ENCODE peak calls at places on chromosome 11, in seven cellular contexts. A, V, X, E, G, H and B are unnamed samples.

GRCh38 chr11:8011981-8012444 is 24.9 kb downstream of the EIF3F start:
- DNase-seq in A (peak; percentile 88), V (peak; percentile 50), X (peak; percentile 97), E (no peak), G (no peak), H (no peak), B (no peak)

GRCh38 chr11:12174145-12175143 is 64.1 kb downstream of the MICAL2 start:
- DNase-seq in A (peak; percentile 39), V (no peak), X (peak; percentile 69), E (no peak), G (no peak), H (no peak), B (no peak)

GRCh38 chr11:70790671-70791300 is 392.5 kb downstream of the CTTN start:
- DNase-seq in A (no peak), V (no peak), X (no peak), E (no peak), G (no peak), H (no peak), B (no peak)

GRCh38 chr11:369336-370018 is at the start of gene B4GALNT4:
- DNase-seq in A (peak; percentile 41), V (no peak), X (peak; percentile 22), E (peak; percentile 99), G (no peak), H (no peak), B (no peak)

GRCh38 chr11:130206141-130206540 is 46.6 kb downstream of the ST14 start:
- DNase-seq in A (no peak), V (no peak), X (no peak), E (no peak), G (no peak), H (no peak), B (no peak)

GRCh38 chr11:64996710-64997380 is at the start of gene BATF2:
- DNase-seq in A (peak; percentile 83), V (peak; percentile 41), X (peak; percentile 66), E (peak; percentile 64), G (peak; percentile 57), H (peak; percentile 62), B (no peak)

GRCh38 chr11:72439455-72439854 is 5.1 kb upstream of the CLPB start:
- DNase-seq in A (peak; percentile 81), V (no peak), X (peak; percentile 79), E (no peak), G (no peak), H (no peak), B (no peak)

GRCh38 chr11:45654741-45655283 is 10.6 kb downstream of the CHST1 start:
- DNase-seq in A (no peak), V (no peak), X (no peak), E (no peak), G (no peak), H (no peak), B (no peak)

GRCh38 chr11:117700551-117700950 is 96.5 kb downstream of the DSCAML1 start:
- DNase-seq in A (no peak), V (no peak), X (no peak), E (no peak), G (no peak), H (no peak), B (no peak)

GRCh38 chr11:67056640-67057409 is at the start of gene RHOD:
- DNase-seq in A (peak; percentile 49), V (no peak), X (no peak), E (no peak), G (peak; percentile 64), H (no peak), B (peak; percentile 60)

GRCh38 chr11:15342163-15342562 is 227.4 kb downstream of the INSC start:
- DNase-seq in A (no peak), V (no peak), X (no peak), E (no peak), G (no peak), H (no peak), B (no peak)

GRCh38 chr11:61627831-61628753 is 47.2 kb upstream of the SYT7 start:
- DNase-seq in A (peak; percentile 82), V (peak; percentile 48), X (peak; percentile 87), E (peak; percentile 83), G (peak; percentile 78), H (peak; percentile 31), B (peak; percentile 54)

GRCh38 chr11:8531312-8531711 is 62.7 kb downstream of the STK33 start:
- DNase-seq in A (peak; percentile 2), V (no peak), X (no peak), E (peak; percentile 76), G (no peak), H (no peak), B (no peak)

GRCh38 chr11:134562941-134563471 is 151.0 kb upstream of the B3GAT1 start:
- DNase-seq in A (no peak), V (no peak), X (no peak), E (no peak), G (no peak), H (no peak), B (no peak)

GRCh38 chr11:76670475-76671235 is at the start of gene LRRC32:
- DNase-seq in A (peak; percentile 55), V (no peak), X (no peak), E (peak; percentile 87), G (peak; percentile 39), H (peak; percentile 83), B (no peak)

DNA sequence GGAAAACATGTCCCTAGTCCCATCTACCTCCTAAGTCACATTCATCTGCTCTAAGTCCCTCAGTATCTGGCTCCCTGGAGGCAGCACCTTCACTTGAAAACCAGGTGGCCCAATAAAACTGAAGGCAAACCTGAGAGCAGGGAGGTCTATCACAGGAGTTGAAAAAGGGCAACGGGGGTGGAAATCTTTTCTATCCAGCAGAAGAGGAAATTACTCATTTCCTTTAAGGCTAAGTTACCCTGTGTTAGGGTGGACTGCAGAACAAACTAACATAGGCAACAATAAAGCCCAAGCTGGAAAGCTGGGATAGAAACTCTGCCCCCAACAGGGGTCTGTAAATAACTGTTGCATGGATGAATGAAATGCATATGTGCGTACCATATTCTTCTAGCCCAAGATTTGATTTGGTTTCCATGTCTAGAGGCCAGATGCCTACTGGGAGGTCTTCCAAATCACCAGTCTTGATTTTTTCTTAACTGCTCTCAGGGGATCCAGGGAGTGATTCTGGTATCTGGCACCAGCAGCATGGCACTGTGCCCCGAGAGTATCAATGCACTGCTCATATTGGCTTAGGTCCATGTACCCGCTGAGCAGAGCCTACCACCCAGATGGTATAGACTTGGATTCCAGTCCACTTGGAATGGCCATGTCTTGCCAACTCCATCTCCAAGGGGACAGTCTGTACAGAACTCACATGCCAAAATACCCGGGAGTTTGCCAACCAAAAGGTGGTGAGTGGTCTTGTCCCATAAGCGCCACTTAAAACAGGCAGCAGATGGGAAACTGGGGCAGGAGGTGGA is 350.0 kb upstream of the NCAM1 start:
- DNase-seq in A (peak; percentile 22), V (no peak), X (peak; percentile 22), E (no peak), G (no peak), H (no peak), B (no peak)
- TF ChIP-seq CTCF in A (no peak), V (no peak), X (no peak), E (no peak), G (no peak), H (no peak), B (no peak)

DNA sequence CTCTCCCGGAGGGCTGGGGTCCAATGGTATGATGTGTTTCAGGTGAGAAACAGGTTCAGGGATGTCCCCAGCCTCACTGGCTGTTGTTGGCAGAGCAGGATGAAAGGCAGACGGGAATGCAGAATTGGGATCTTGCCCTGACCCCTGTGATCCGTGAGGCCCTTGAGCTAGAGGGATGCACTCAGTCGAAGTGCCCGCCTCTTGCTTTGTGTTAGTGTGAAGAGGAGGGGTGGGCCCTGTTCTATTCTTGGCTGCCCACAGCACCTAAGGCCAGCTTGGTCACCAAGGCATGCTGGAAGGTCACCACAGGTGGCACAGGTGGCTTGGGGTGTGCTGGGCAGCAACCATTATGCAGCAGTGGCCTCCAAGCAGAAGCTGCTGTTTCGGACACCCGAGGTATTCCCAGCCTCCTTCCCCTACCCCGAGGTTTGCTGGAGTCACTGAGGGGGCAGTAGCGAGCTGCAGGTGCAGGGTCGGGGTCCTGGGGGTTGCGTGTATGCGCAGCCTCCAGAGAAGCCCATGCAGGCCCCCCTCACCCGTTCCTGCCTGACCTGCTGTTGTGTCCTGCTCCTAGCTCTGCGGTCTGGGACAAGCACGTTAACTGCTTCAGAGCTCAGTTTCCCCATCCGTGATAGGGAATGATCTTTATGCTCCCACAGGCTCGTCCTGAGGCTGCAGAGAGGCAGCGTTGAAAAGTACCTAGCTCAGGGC is 12.9 kb downstream of the LRP5 start:
- DNase-seq in A (no peak), V (no peak), X (no peak), E (no peak), G (no peak), H (no peak), B (no peak)
- TF ChIP-seq CTCF in A (no peak), V (no peak), X (no peak), E (no peak), G (no peak), H (no peak), B (peak; percentile 32)

DNA sequence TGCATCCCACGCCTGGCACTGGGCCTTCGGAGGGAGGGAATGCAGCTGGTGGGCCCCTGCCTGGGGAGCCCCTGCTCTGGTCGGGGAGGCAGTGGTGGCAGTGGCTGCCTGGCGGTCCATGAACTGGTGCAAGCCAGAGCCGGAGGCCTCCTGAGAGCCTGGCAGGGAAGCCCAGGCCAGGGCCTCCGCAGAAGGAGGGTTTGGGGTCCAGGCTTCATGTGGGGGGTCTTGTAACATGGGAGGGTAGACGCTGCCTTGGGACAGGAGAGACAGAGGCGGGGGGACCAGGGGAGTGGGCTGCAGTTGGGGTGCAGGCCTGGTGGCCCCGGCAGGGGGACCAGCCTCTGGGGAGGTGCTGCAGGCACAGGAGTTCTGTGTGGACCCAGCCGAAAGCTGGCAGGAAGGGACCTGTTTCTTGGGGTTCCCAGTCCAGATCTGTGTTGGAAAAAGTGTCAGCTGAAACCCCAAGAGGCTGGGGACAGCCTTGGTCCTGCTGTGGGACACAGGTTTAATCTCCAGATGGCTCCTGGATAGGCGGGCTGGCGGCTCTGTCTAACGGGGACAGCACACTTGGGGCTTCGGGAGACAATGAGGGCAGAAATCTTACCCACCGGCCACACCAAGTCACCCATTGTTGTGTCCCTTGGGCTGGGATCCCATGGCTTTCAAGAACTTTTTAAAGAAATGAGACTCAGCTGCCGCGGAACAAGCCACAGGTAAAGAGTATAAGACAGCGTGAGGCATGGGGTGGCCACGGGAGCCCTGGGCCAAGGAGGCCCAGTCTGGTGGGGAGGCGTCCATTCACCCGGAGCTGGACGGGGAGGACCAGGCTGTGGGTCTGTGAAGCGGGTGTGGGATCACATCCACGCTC is 73.5 kb downstream of the KCNQ1 start:
- DNase-seq in A (no peak), V (no peak), X (no peak), E (peak; percentile 36), G (peak; percentile 42), H (no peak), B (peak; percentile 7)
- TF ChIP-seq CTCF in A (no peak), V (no peak), X (no peak), E (no peak), G (no peak), H (no peak), B (no peak)

GRCh38 chr11:79050784-79051183 is 390.0 kb downstream of the TENM4 start:
- DNase-seq in A (peak; percentile 34), V (no peak), X (peak; percentile 71), E (no peak), G (no peak), H (no peak), B (no peak)

GRCh38 chr11:79049627-79050238 is 391.1 kb downstream of the TENM4 start:
- DNase-seq in A (no peak), V (no peak), X (no peak), E (no peak), G (no peak), H (no peak), B (no peak)

GRCh38 chr11:79054636-79055035 is 386.2 kb downstream of the TENM4 start:
- DNase-seq in A (peak; percentile 42), V (no peak), X (peak; percentile 85), E (no peak), G (no peak), H (no peak), B (no peak)

GRCh38 chr11:79055866-79056632 is 384.8 kb downstream of the TENM4 start:
- DNase-seq in A (peak; percentile 77), V (peak; percentile 54), X (peak; percentile 92), E (no peak), G (no peak), H (no peak), B (no peak)

GRCh38 chr11:79052539-79052938 is 388.3 kb downstream of the TENM4 start:
- DNase-seq in A (no peak), V (no peak), X (no peak), E (no peak), G (no peak), H (no peak), B (no peak)
- TF ChIP-seq CTCF in A (no peak), V (no peak), X (no peak), E (peak; percentile 50), G (no peak), H (no peak), B (peak; percentile 35)